ENCODE peak calls at places on chromosomes 3 and 15, in ten cellular contexts. G is MM.1S, J is heart left ventricle, X is GM12865, F is A673, V is tibial artery, P is brain microvascular endothelial cell, L is RWPE2, O is AG04449, Z is lung. K is an unnamed sample.

GRCh38 chr15:71191296-71191695 is 76.0 kb downstream of the THSD4 start:
- DNase-seq in J (no peak), P (no peak), F (no peak), V (no peak), Z (peak; percentile 9), O (no peak), G (no peak), X (no peak), L (no peak), K (no peak)

GRCh38 chr3:128488995-128489859 is 3.8 kb downstream of the GATA2 start:
- DNase-seq in V (peak; percentile 73), F (peak; percentile 73), X (no peak), Z (no peak), P (no peak), O (no peak), L (no peak), G (no peak), J (peak; percentile 77), K (no peak)

GRCh38 chr3:172749201-172749965 is 1.1 kb upstream of the ECT2 start:
- DNase-seq in X (no peak), G (no peak), L (peak; percentile 75), J (no peak), P (peak; percentile 90), Z (peak; percentile 47), V (no peak), O (peak; percentile 86), F (no peak), K (no peak)

GRCh38 chr15:71792521-71792920 is 17.8 kb upstream of the NR2E3 start:
- DNase-seq in L (peak; percentile 72), O (peak; percentile 52), P (peak; percentile 42), J (no peak), Z (no peak), X (no peak), F (peak; percentile 30), G (no peak), V (no peak), K (no peak)

GRCh38 chr3:8319935-8320634 is 181.5 kb upstream of the LMCD1 start:
- DNase-seq in G (no peak), F (peak; percentile 75), J (no peak), Z (no peak), L (no peak), X (no peak), P (peak; percentile 67), V (no peak), O (peak; percentile 69), K (no peak)

GRCh38 chr3:111923821-111924220 is 55.0 kb upstream of the ABHD10 start:
- DNase-seq in G (no peak), L (no peak), O (no peak), X (no peak), V (no peak), J (no peak), F (no peak), Z (no peak), P (no peak), K (no peak)

GRCh38 chr3:196360586-196360985 is 22.4 kb upstream of the TM4SF19 start:
- DNase-seq in P (no peak), Z (no peak), G (no peak), X (no peak), F (no peak), J (no peak), O (no peak), V (no peak), L (no peak), K (no peak)

GRCh38 chr15:67941643-67942315 is 101.9 kb upstream of the RNU6-1 start:
- DNase-seq in P (no peak), X (no peak), O (no peak), L (peak; percentile 89), Z (no peak), G (no peak), F (no peak), J (no peak), V (no peak), K (no peak)

GRCh38 chr3:118782755-118783202 is 251.9 kb downstream of the IGSF11 start:
- DNase-seq in O (no peak), V (no peak), P (no peak), Z (no peak), L (no peak), J (no peak), X (peak; percentile 86), F (no peak), G (no peak), K (no peak)

GRCh38 chr15:42065478-42065877 is 28.9 kb downstream of the PLA2G4D start:
- DNase-seq in F (no peak), P (no peak), V (peak; percentile 27), O (no peak), X (no peak), L (no peak), G (no peak), Z (no peak), J (no peak), K (no peak)

GRCh38 chr3:158273646-158274045 is 163.8 kb downstream of the RSRC1 start:
- DNase-seq in Z (no peak), G (no peak), J (no peak), O (peak; percentile 51), P (no peak), L (no peak), X (no peak), F (no peak), V (no peak), K (no peak)

GRCh38 chr3:151367448-151367847 is 17.1 kb downstream of the P2RY12 start:
- DNase-seq in F (no peak), X (no peak), L (no peak), J (no peak), V (no peak), Z (no peak), O (no peak), P (no peak), G (no peak), K (no peak)

GRCh38 chr15:101121511-101122090 is 130.2 kb downstream of the CHSY1 start:
- DNase-seq in J (peak; percentile 94), O (no peak), P (peak; percentile 60), G (peak; percentile 72), V (peak; percentile 87), L (no peak), X (peak; percentile 18), Z (peak; percentile 72), F (peak; percentile 43), K (peak; percentile 85)

GRCh38 chr3:140630866-140631265 is 47.0 kb upstream of the TRIM42 start:
- DNase-seq in O (no peak), L (no peak), V (no peak), X (no peak), Z (no peak), J (no peak), P (peak; percentile 41), G (no peak), F (no peak), K (no peak)

GRCh38 chr3:140627756-140628155 is 50.1 kb upstream of the TRIM42 start:
- DNase-seq in G (no peak), F (no peak), L (no peak), J (no peak), V (no peak), O (no peak), P (no peak), X (no peak), Z (no peak), K (no peak)

GRCh38 chr3:140630366-140630765 is 47.5 kb upstream of the TRIM42 start:
- DNase-seq in J (no peak), P (no peak), G (no peak), L (no peak), F (no peak), X (no peak), V (no peak), O (no peak), Z (no peak), K (no peak)

GRCh38 chr3:140628606-140629005 is 49.3 kb upstream of the TRIM42 start:
- DNase-seq in V (no peak), F (no peak), L (no peak), P (no peak), G (no peak), Z (no peak), J (no peak), X (no peak), O (no peak), K (no peak)

GRCh38 chr3:140629351-140630137 is 48.3 kb upstream of the TRIM42 start:
- DNase-seq in J (no peak), Z (no peak), V (no peak), L (no peak), G (no peak), O (peak; percentile 10), F (peak; percentile 56), X (no peak), P (peak; percentile 96), K (no peak)
- TF ChIP-seq CTCF in J (no peak), Z (no peak), V (no peak), L (no peak), G (no peak), O (no peak), F (no peak), X (no peak), P (no peak), K (no peak)

GRCh38 chr15:46315540-46315939 is 680.7 kb downstream of the SQOR start:
- DNase-seq in P (no peak), X (no peak), V (no peak), F (no peak), G (no peak), L (no peak), Z (no peak), J (no peak), O (no peak), K (no peak)
- H3K4me3 ChIP-seq in P (no peak overlapping the region), X (no peak overlapping the region), V (no peak overlapping the region), F (no peak overlapping the region), G (no peak overlapping the region), L (no peak overlapping the region), Z (no peak overlapping the region), J (no peak overlapping the region), O (no peak overlapping the region), K (no peak overlapping the region)

GRCh38 chr15:80992436-80992835 is 2.8 kb upstream of the MESD start:
- DNase-seq in G (no peak), P (no peak), O (no peak), J (no peak), Z (no peak), X (no peak), V (no peak), F (no peak), L (no peak), K (no peak)

GRCh38 chr15:80997692-80998091 is 3.0 kb upstream of the TLNRD1 start:
- DNase-seq in G (no peak), L (no peak), J (no peak), Z (no peak), X (no peak), V (no peak), O (no peak), F (no peak), P (no peak), K (no peak)

GRCh38 chr15:80998252-80998651 is 2.5 kb upstream of the TLNRD1 start:
- DNase-seq in V (no peak), G (no peak), Z (no peak), F (no peak), L (no peak), X (no peak), P (no peak), J (no peak), O (no peak), K (no peak)

GRCh38 chr15:80999623-81000036 is 1.1 kb upstream of the TLNRD1 start:
- DNase-seq in V (no peak), L (no peak), F (no peak), X (peak; percentile 84), O (no peak), G (peak; percentile 90), Z (no peak), P (no peak), J (no peak), K (no peak)

GRCh38 chr15:80996247-80996646 is 4.5 kb upstream of the TLNRD1 start:
- DNase-seq in V (no peak), J (no peak), L (no peak), G (peak; percentile 44), P (no peak), O (no peak), F (peak; percentile 42), Z (no peak), X (peak; percentile 58), K (no peak)
- TF ChIP-seq CTCF in V (no peak), J (peak; percentile 33), L (peak; percentile 68), G (peak; percentile 69), P (peak; percentile 62), O (no peak), F (peak; percentile 59), Z (no peak), X (peak; percentile 51), K (no peak)

GRCh38 chr15:83653639-83654378 is at the start of gene ADAMTSL3:
- DNase-seq in V (peak; percentile 89), J (peak; percentile 92), O (no peak), X (no peak), Z (peak; percentile 74), P (no peak), F (peak; percentile 74), G (no peak), L (no peak), K (peak; percentile 88)
- H3K4me3 ChIP-seq in V (peak within 1 kb of the TSS; percentile 91), J (peak within 1 kb of the TSS; percentile 70), O (no peak within 1 kb of the TSS), X (no peak within 1 kb of the TSS), Z (peak within 1 kb of the TSS; percentile 21), P (no peak within 1 kb of the TSS), F (peak within 1 kb of the TSS; percentile 36), G (no peak within 1 kb of the TSS), L (peak within 1 kb of the TSS; percentile 44), K (peak within 1 kb of the TSS; percentile 74)